ENCODE peak calls at places on chromosome 10, in six cellular contexts. U is upper lobe of left lung, O is stomach, L is esophagus muscularis mucosa, J is GM12891, Z is K562. S is an unnamed sample.

GRCh38 chr10:100656479-100656878 is 88.9 kb upstream of the PAX2 start:
- DNase-seq in Z (no peak), O (no peak), J (no peak), L (no peak), U (peak; percentile 81), S (no peak)

GRCh38 chr10:129911451-129912160 is 52.5 kb downstream of the EBF3 start:
- DNase-seq in O (no peak), L (no peak), J (no peak), Z (no peak), U (no peak), S (no peak)

GRCh38 chr10:93757136-93757535 is 600 bp upstream of the LGI1 start:
- DNase-seq in L (no peak), J (no peak), O (no peak), U (no peak), Z (peak; percentile 3), S (no peak)

GRCh38 chr10:122267849-122268737 is 3.0 kb upstream of the BTBD16 start:
- DNase-seq in O (peak; percentile 57), Z (peak; percentile 37), J (peak; percentile 76), U (peak; percentile 44), L (no peak), S (peak; percentile 66)

GRCh38 chr10:78209987-78210386 is 176.3 kb downstream of the RPS24 start:
- DNase-seq in J (no peak), O (no peak), L (no peak), Z (no peak), U (no peak), S (no peak)

GRCh38 chr10:11414314-11415038 is 197.0 kb downstream of the USP6NL start:
- DNase-seq in J (no peak), U (no peak), L (no peak), O (no peak), Z (peak; percentile 12), S (no peak)

GRCh38 chr10:17923728-17924127 is 28.0 kb upstream of the SLC39A12 start:
- DNase-seq in U (no peak), O (no peak), L (no peak), J (no peak), Z (no peak), S (no peak)

GRCh38 chr10:100534726-100535125 is 1.0 kb upstream of the HIF1AN start:
- DNase-seq in U (no peak), O (no peak), Z (no peak), L (no peak), J (no peak), S (no peak)

GRCh38 chr10:77673086-77673485 is 35.5 kb upstream of the KCNMA1 start:
- DNase-seq in Z (peak; percentile 28), U (no peak), J (no peak), O (no peak), L (no peak), S (no peak)

GRCh38 chr10:46537309-46537708 is 19.1 kb downstream of the GPRIN2 start:
- DNase-seq in J (no peak), O (peak; percentile 20), U (no peak), Z (no peak), L (no peak), S (no peak)

GRCh38 chr10:31037749-31038148 is 6.1 kb upstream of the ZNF438 start:
- DNase-seq in Z (no peak), O (no peak), U (no peak), J (no peak), L (no peak), S (no peak)

GRCh38 chr10:96359616-96360015 is 814 bp upstream of the OPALIN start:
- DNase-seq in J (no peak), O (no peak), Z (no peak), U (no peak), L (no peak), S (no peak)

GRCh38 chr10:116907588-116907987 is 58.3 kb downstream of the ENO4 start:
- DNase-seq in L (no peak), O (no peak), Z (no peak), J (no peak), U (no peak), S (no peak)

GRCh38 chr10:95241533-95241932 is 47.5 kb downstream of the ACSM6 start:
- DNase-seq in J (no peak), L (peak; percentile 86), O (peak; percentile 52), U (no peak), Z (no peak), S (no peak)

GRCh38 chr10:100817268-100817839 is 72.0 kb downstream of the PAX2 start:
- DNase-seq in Z (peak; percentile 6), L (no peak), J (no peak), U (no peak), O (no peak), S (no peak)

GRCh38 chr10:28545967-28546644 is 13.2 kb downstream of the WAC start:
- DNase-seq in J (no peak), O (no peak), L (no peak), Z (no peak), U (no peak), S (no peak)

GRCh38 chr10:14365231-14365744 is 34.6 kb upstream of the FRMD4A start:
- DNase-seq in L (no peak), U (no peak), Z (no peak), O (no peak), J (no peak), S (no peak)

GRCh38 chr10:32955299-32955772 is 2.7 kb downstream of the ITGB1 start:
- DNase-seq in J (no peak), U (no peak), Z (no peak), O (no peak), L (no peak), S (no peak)

GRCh38 chr10:32958085-32958991 is at the start of gene ITGB1:
- DNase-seq in J (peak; percentile 66), L (peak; percentile 98), O (peak; percentile 98), Z (peak; percentile 96), U (peak; percentile 99), S (peak; percentile 63)

GRCh38 chr10:32955790-32956189 is 2.2 kb downstream of the ITGB1 start:
- DNase-seq in Z (no peak), L (no peak), U (no peak), J (no peak), O (no peak), S (no peak)

GRCh38 chr10:32957341-32958084 is 517 bp downstream of the ITGB1 start:
- DNase-seq in O (peak; percentile 48), U (peak; percentile 94), L (no peak), Z (peak; percentile 69), J (no peak), S (no peak)

GRCh38 chr10:32956365-32957197 is 1.4 kb downstream of the ITGB1 start:
- DNase-seq in L (no peak), Z (no peak), U (no peak), O (no peak), J (no peak), S (no peak)
- TF ChIP-seq POLR2AphosphoS5 in L (peak; percentile 11), Z (no peak), U (no peak), O (no peak), J (no peak), S (no peak)

GRCh38 chr10:80472234-80473095 is 18.4 kb downstream of the TSPAN14 start:
- DNase-seq in L (no peak), J (peak; percentile 38), U (no peak), Z (no peak), O (no peak), S (no peak)

GRCh38 chr10:80468806-80469421 is 14.8 kb downstream of the TSPAN14 start:
- DNase-seq in L (no peak), O (no peak), J (no peak), U (no peak), Z (no peak), S (no peak)

GRCh38 chr10:80470266-80470665 is 16.2 kb downstream of the TSPAN14 start:
- DNase-seq in L (no peak), O (no peak), J (no peak), U (no peak), Z (no peak), S (no peak)

GRCh38 chr10:80471715-80472233 is 17.7 kb downstream of the TSPAN14 start:
- DNase-seq in U (no peak), L (no peak), Z (no peak), O (no peak), J (no peak), S (no peak)

DNA sequence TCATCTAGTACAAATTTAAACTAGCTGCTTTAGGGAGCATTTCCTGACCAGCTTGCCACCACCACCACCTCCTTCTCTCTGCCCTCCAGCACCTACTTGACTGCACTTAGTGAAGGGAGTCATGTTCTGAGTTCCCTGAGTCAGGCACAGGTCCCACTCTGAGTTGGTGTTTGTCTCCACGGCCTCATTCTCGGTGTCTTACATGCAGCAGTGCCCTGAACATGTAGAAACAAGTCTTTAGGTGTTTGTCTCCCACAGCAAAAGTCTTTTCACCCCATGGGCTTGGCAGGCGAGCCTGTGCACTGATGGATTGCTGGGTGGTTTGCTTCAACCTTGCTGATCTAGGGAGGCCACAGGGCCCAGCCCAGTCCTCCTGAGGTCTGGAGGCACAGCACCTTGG is 16.9 kb downstream of the TSPAN14 start:
- DNase-seq in U (no peak), J (no peak), L (no peak), O (no peak), Z (no peak), S (no peak)
- TF ChIP-seq POLR2A in U (no peak), J (no peak), L (no peak), O (no peak), Z (no peak), S (no peak)

GRCh38 chr10:124991872-124992271 is 49.9 kb downstream of the ZRANB1 start:
- DNase-seq in J (no peak), U (no peak), Z (no peak), L (peak; percentile 21), O (no peak), S (no peak)

GRCh38 chr10:124993345-124993708 is 51.4 kb downstream of the ZRANB1 start:
- DNase-seq in Z (no peak), J (no peak), L (no peak), O (no peak), U (no peak), S (no peak)

GRCh38 chr10:124992462-124993344 is 50.8 kb downstream of the ZRANB1 start:
- DNase-seq in Z (no peak), U (peak; percentile 51), O (peak; percentile 72), L (peak; percentile 94), J (no peak), S (no peak)

GRCh38 chr10:124989526-124989925 is 47.6 kb downstream of the ZRANB1 start:
- DNase-seq in O (no peak), L (peak; percentile 86), Z (no peak), U (no peak), J (no peak), S (no peak)

GRCh38 chr10:124990671-124991625 is 49.0 kb downstream of the ZRANB1 start:
- DNase-seq in J (no peak), L (peak; percentile 83), O (no peak), Z (no peak), U (peak; percentile 38), S (no peak)
- TF ChIP-seq POLR2AphosphoS5 in J (no peak), L (no peak), O (no peak), Z (no peak), U (no peak), S (no peak)

GRCh38 chr10:132570771-132571564 is 33.4 kb downstream of the INPP5A start:
- DNase-seq in L (no peak), U (peak; percentile 65), O (peak; percentile 66), Z (no peak), J (peak; percentile 51), S (no peak)
- TF ChIP-seq POLR2A in L (no peak), U (no peak), O (no peak), Z (no peak), J (peak; percentile 4), S (no peak)

S was measured in GM12892.